ENCODE peak calls at places on chromosomes 4 and X, in eight cellular contexts. Z is astrocyte of the spinal cord; A is bronchial epithelial cell; M is small intestine; U is mesendoderm; P is lung; O is CD4-positive, CD25-positive, alpha-beta regulatory T cell; C is psoas muscle. V is an unnamed sample.

GRCh38 chr4:121658125-121658524 is 38.7 kb downstream of the ANXA5 start:
- DNase-seq in A (peak), O (no peak), Z (no peak), U (no peak), C (no peak), P (no peak), M (no peak), V (no peak)

GRCh38 chr4:71932941-71933340 is 98.9 kb upstream of the NPFFR2 start:
- DNase-seq in U (no peak), P (no peak), A (peak), M (no peak), C (no peak), Z (peak), O (no peak), V (peak)

GRCh38 chrX:77548751-77549150 is 101.6 kb downstream of the FGF16 start:
- DNase-seq in O (no peak), Z (no peak), A (no peak), U (no peak), M (no peak), C (no peak), P (no peak), V (no peak)

GRCh38 chr4:159983080-159983479 is 880.2 kb downstream of the RAPGEF2 start:
- DNase-seq in M (no peak), O (no peak), A (peak), Z (peak), C (no peak), P (no peak), U (no peak), V (no peak)

GRCh38 chr4:108004646-108005045 is 15.0 kb downstream of the HADH start:
- DNase-seq in Z (no peak), P (no peak), U (peak), C (no peak), O (no peak), M (no peak), A (no peak), V (no peak)

GRCh38 chr4:122874194-122874593 is 47.6 kb downstream of the FGF2 start:
- DNase-seq in P (no peak), O (no peak), Z (peak), M (no peak), C (no peak), A (peak), U (peak), V (peak)

GRCh38 chrX:132101206-132101605 is 26.6 kb downstream of the FRMD7 start:
- DNase-seq in P (no peak), M (no peak), A (no peak), C (no peak), O (no peak), U (no peak), Z (no peak), V (no peak)

GRCh38 chr4:56858302-56858644 is 36.8 kb upstream of the SPINK2 start:
- DNase-seq in Z (no peak), O (no peak), U (peak), M (no peak), P (no peak), C (no peak), A (no peak), V (no peak)

GRCh38 chr4:105683038-105683437 is 25.5 kb downstream of the INTS12 start:
- DNase-seq in M (no peak), C (no peak), A (peak), P (peak), Z (no peak), O (no peak), U (no peak), V (no peak)

GRCh38 chrX:9342581-9343051 is 122.2 kb upstream of the TBL1X start:
- DNase-seq in C (peak), U (peak), P (peak), A (no peak), O (peak), Z (peak), M (peak), V (peak)

GRCh38 chr4:762211-763190 is 56.9 kb downstream of the PCGF3 start:
- DNase-seq in P (no peak), M (peak), A (no peak), U (no peak), C (peak), O (no peak), Z (peak), V (no peak)

GRCh38 chr4:165359501-165359900 is 19.3 kb upstream of the CPE start:
- DNase-seq in C (no peak), M (peak), P (no peak), Z (no peak), U (no peak), O (no peak), A (peak), V (no peak)

GRCh38 chrX:2707334-2707760 is 16.3 kb downstream of the CD99 start:
- DNase-seq in Z (peak), P (peak), M (peak), C (peak), U (peak), O (no peak), A (peak), V (no peak)

GRCh38 chr4:76905521-76905920 is 7.6 kb upstream of the SOWAHB start:
- DNase-seq in C (no peak), M (no peak), Z (peak), O (no peak), P (no peak), U (no peak), A (no peak), V (no peak)

GRCh38 chrX:154827624-154828408 is 6.6 kb downstream of the SMIM9 start:
- DNase-seq in A (no peak), P (no peak), O (no peak), M (peak), C (no peak), Z (no peak), U (no peak), V (no peak)

GRCh38 chr4:88705805-88706518 is 8.3 kb upstream of the NAP1L5 start:
- DNase-seq in Z (peak), O (no peak), P (no peak), M (no peak), A (no peak), C (no peak), U (peak), V (peak)

GRCh38 chrX:38561951-38562719 is 793 bp downstream of the TSPAN7 start:
- DNase-seq in M (no peak), O (peak), C (peak), Z (no peak), P (peak), A (no peak), U (peak), V (no peak)

GRCh38 chrX:38560776-38561125 is 591 bp upstream of the TSPAN7 start:
- DNase-seq in O (no peak), P (no peak), A (no peak), U (no peak), C (peak), M (no peak), Z (no peak), V (no peak)

GRCh38 chrX:38558681-38559080 is 2.7 kb upstream of the TSPAN7 start:
- DNase-seq in U (no peak), O (no peak), A (peak), P (no peak), M (no peak), Z (no peak), C (no peak), V (no peak)

GRCh38 chrX:38561126-38561868 is at the start of gene TSPAN7:
- DNase-seq in Z (peak), M (peak), O (peak), P (peak), A (peak), C (peak), U (peak), V (no peak)

DNA sequence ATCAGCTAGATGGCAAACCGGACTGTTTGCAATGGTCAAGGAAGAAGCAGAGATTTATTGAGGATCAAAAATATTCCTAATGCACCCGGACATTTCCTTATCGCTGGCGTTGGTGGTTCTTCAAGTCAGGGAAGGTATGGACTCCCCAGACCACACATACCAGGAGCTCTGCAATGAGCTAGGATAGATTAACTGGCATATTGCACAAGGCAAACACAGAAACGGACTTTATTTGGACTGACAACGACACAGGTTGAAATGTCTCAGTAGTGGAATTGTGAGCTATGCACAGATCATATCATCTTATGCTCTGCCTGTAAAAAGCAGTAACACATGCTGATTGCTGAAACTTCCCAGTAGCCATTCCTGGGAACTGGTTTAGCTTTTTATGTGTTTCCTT is 1.7 kb downstream of the TSPAN7 start:
- DNase-seq in M (no peak), Z (no peak), C (no peak), P (no peak), A (no peak), O (no peak), U (no peak), V (no peak)
- H3K4me3 ChIP-seq in M (no peak), Z (no peak), C (peak), P (no peak), A (peak), O (no peak), U (no peak), V (no peak)

DNA sequence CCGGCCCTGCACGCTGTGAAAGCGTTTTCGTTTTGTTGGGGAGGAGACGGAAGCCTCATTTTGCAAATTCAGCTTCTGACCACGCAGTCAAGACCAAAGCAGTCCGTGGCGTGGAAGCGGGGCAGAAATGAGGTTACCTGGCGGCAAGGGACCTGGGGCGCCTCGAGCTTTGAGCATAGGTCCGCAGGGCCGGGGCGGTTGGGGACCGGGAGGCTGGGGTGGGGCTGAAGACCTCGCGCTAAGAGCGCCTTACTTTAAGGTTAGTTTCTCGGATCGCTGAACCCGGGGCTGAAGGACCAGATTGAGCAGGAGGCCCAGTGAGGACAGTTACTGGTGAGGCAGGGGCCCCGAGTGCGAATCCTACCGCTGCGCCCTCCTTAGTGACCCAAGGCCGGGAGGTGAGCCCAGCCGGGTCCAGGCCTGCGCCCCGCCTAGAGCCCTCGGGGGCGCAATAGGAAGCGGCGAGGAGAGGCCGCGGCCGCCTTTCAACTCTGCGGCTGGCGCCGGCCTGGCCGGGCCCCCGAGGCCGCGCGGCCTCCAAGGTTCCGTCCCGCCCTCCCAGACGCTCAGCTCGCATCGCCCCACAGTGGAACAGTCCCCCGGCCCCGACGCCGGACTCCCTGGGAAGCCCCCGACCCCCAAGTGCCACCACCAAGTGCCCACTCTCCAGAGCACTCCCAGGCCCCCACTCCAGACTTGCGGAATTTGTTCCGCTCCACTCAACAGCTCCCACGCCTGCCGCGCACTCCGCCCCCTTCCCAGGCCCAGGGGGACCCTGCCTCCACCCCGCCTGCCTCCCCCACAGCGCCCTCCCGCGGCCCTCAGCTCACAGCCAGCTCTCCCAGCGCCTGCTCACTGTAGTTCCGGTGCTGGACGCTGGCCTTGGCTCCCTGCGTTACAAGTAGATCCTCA is 7.6 kb downstream of the MSX1 start:
- DNase-seq in C (peak), Z (peak), O (no peak), M (no peak), U (peak), P (no peak), A (no peak), V (no peak)
- H3K4me3 ChIP-seq in C (peak), Z (peak), O (no peak), M (no peak), U (no peak), P (no peak), A (no peak), V (no peak)

DNA sequence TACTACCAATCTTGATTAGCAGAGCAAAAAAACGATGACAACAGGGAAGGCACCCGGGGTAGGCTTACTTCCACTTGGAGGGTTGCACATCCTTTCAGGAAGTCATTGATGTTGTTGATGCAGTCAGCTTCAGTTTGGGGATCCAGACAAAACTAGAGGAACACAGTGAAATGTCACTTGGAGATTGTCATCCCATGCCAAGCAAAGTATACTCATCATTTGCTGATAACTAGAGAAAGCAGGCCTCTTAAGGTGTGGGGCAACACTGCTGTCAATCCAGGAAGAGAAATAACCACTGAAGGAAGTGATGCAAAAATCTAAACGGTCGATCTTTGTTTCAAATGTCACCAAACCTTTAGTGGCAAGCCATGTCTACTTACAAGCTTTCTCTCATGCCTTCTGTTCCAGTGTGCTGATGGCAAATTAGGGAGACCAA is 1.4 kb downstream of the ARHGEF6 start:
- DNase-seq in P (no peak), C (no peak), M (peak), U (no peak), Z (no peak), O (no peak), A (no peak), V (no peak)
- H3K4me3 ChIP-seq in P (no peak), C (peak), M (no peak), U (no peak), Z (no peak), O (peak), A (no peak), V (no peak)

GRCh38 chr4:26866203-26866602 is 5.6 kb downstream of the STIM2 start:
- DNase-seq in Z (no peak), O (no peak), U (peak), M (no peak), A (no peak), C (no peak), P (no peak), V (no peak)
- H3K4me3 ChIP-seq in Z (no peak), O (peak), U (no peak), M (no peak), A (no peak), C (no peak), P (no peak), V (no peak)

GRCh38 chr4:43456383-43456782 is 563.9 kb downstream of the GRXCR1 start:
- DNase-seq in C (no peak), U (no peak), P (no peak), A (peak), Z (peak), M (no peak), O (no peak), V (peak)
- H3K4me3 ChIP-seq in C (no peak), U (no peak), P (no peak), A (no peak), Z (no peak), M (no peak), O (no peak), V (no peak)

GRCh38 chrX:130030826-130031225 is 48.4 kb downstream of the BCORL1 start:
- DNase-seq in Z (no peak), C (no peak), M (no peak), U (no peak), O (no peak), P (no peak), A (no peak), V (no peak)
- H3K4me3 ChIP-seq in Z (no peak), C (no peak), M (no peak), U (no peak), O (no peak), P (no peak), A (no peak), V (no peak)

GRCh38 chr4:126698224-126698623 is 934.5 kb upstream of the INTU start:
- DNase-seq in P (no peak), C (no peak), A (no peak), U (no peak), M (no peak), Z (no peak), O (no peak), V (no peak)
- H3K4me3 ChIP-seq in P (no peak), C (no peak), A (no peak), U (no peak), M (no peak), Z (no peak), O (no peak), V (no peak)

GRCh38 chr4:128284317-128284716 is 3.3 kb downstream of the PGRMC2 start:
- DNase-seq in A (no peak), O (no peak), U (no peak), C (no peak), P (no peak), M (no peak), Z (no peak), V (no peak)

GRCh38 chr4:128281354-128281753 is 6.3 kb downstream of the PGRMC2 start:
- DNase-seq in M (no peak), Z (no peak), C (no peak), P (no peak), O (no peak), A (no peak), U (no peak), V (no peak)

GRCh38 chr4:128282516-128282915 is 5.1 kb downstream of the PGRMC2 start:
- DNase-seq in O (no peak), P (no peak), A (no peak), M (no peak), C (no peak), Z (no peak), U (no peak), V (no peak)

GRCh38 chr4:128285085-128286023 is 2.3 kb downstream of the PGRMC2 start:
- DNase-seq in U (no peak), O (no peak), P (no peak), A (no peak), C (no peak), Z (peak), M (peak), V (no peak)

GRCh38 chr4:128283071-128283470 is 4.5 kb downstream of the PGRMC2 start:
- DNase-seq in Z (no peak), O (no peak), A (no peak), C (no peak), U (no peak), P (no peak), M (peak), V (no peak)
- H3K4me3 ChIP-seq in Z (no peak), O (no peak), A (no peak), C (no peak), U (no peak), P (no peak), M (no peak), V (no peak)